ENCODE peak calls at places on chromosomes 16 and 17, in four cellular contexts. O is brain microvascular endothelial cell, E is neural progenitor cell, P is HEK293T. Z is an unnamed sample.

GRCh38 chr16:353404-354285 is 1.1 kb upstream of the AXIN1 start:
- DNase-seq in P (no peak), O (no peak), E (no peak), Z (no peak)

GRCh38 chr17:38881600-38882191 is 11.8 kb downstream of the LASP1 start:
- DNase-seq in P (peak), O (peak), E (peak), Z (no peak)

GRCh38 chr17:59254742-59255141 is 34.4 kb downstream of the GDPD1 start:
- DNase-seq in P (no peak), E (no peak), O (no peak), Z (no peak)

GRCh38 chr17:9790889-9791876 is at the start of gene DHRS7C:
- DNase-seq in O (no peak), E (peak), P (no peak), Z (no peak)

GRCh38 chr17:81436294-81436849 is 41.1 kb downstream of the BAHCC1 start:
- DNase-seq in P (no peak), E (peak), O (no peak), Z (no peak)

GRCh38 chr17:46772879-46773620 is 45.4 kb downstream of the WNT3 start:
- DNase-seq in O (no peak), P (no peak), E (no peak), Z (no peak)

GRCh38 chr17:72702136-72702735 is 390.3 kb downstream of the SLC39A11 start:
- DNase-seq in P (no peak), E (no peak), O (no peak), Z (no peak)

GRCh38 chr16:15765116-15765515 is 91.7 kb downstream of the MYH11 start:
- DNase-seq in O (no peak), P (no peak), E (no peak), Z (no peak)

GRCh38 chr17:76720941-76721340 is 5.5 kb downstream of the JMJD6 start:
- DNase-seq in P (no peak), E (no peak), O (no peak), Z (no peak)

GRCh38 chr16:86026136-86026905 is 127.4 kb downstream of the IRF8 start:
- DNase-seq in E (no peak), O (no peak), P (no peak), Z (peak)

GRCh38 chr17:63442549-63443035 is 3.5 kb downstream of the CYB561 start:
- DNase-seq in P (no peak), E (peak), O (no peak), Z (no peak)

Z was measured in activated B cell treated with CpG ODN at 0.5 μM for 24 hours.